ENCODE peak calls at places on chromosomes 11 and 22, in five cellular contexts. One of them, this sample, is unnamed.

GRCh38 chr22:46054091-46054877 is 77.3 kb upstream of the WNT7B start:
- DNase-seq in Calu3: peak
- DNase-seq in thoracic aorta: no peak
- DNase-seq in dorsolateral prefrontal cortex: peak
- DNase-seq in epithelial cell of esophagus: peak
- DNase-seq in this sample: peak

GRCh38 chr11:36371590-36371989 is 75.5 kb downstream of the PRR5L start:
- DNase-seq in thoracic aorta: no peak
- DNase-seq in dorsolateral prefrontal cortex: no peak
- DNase-seq in epithelial cell of esophagus: no peak
- DNase-seq in Calu3: no peak
- DNase-seq in this sample: no peak

GRCh38 chr11:117020287-117020686 is 77.9 kb downstream of the SIK3 start:
- DNase-seq in Calu3: no peak
- DNase-seq in epithelial cell of esophagus: no peak
- DNase-seq in thoracic aorta: no peak
- DNase-seq in dorsolateral prefrontal cortex: no peak
- DNase-seq in this sample: no peak

GRCh38 chr11:117385471-117385870 is 57.8 kb downstream of the CEP164 start:
- DNase-seq in thoracic aorta: no peak
- DNase-seq in dorsolateral prefrontal cortex: no peak
- DNase-seq in epithelial cell of esophagus: no peak
- DNase-seq in Calu3: no peak
- DNase-seq in this sample: no peak

GRCh38 chr11:12669930-12670329 is 4.3 kb upstream of the TEAD1 start:
- DNase-seq in dorsolateral prefrontal cortex: no peak
- DNase-seq in epithelial cell of esophagus: peak
- DNase-seq in thoracic aorta: no peak
- DNase-seq in Calu3: no peak
- DNase-seq in this sample: no peak

GRCh38 chr11:110896358-110896757 is 184.1 kb upstream of the ARHGAP20 start:
- DNase-seq in thoracic aorta: no peak
- DNase-seq in epithelial cell of esophagus: no peak
- DNase-seq in dorsolateral prefrontal cortex: no peak
- DNase-seq in Calu3: no peak
- DNase-seq in this sample: peak

GRCh38 chr11:76744186-76745058 is 38.7 kb upstream of the TSKU start:
- DNase-seq in thoracic aorta: no peak
- DNase-seq in dorsolateral prefrontal cortex: no peak
- DNase-seq in epithelial cell of esophagus: no peak
- DNase-seq in Calu3: no peak
- DNase-seq in this sample: no peak

GRCh38 chr11:98545544-98546175 is 475.1 kb upstream of the CNTN5 start:
- DNase-seq in thoracic aorta: no peak
- DNase-seq in dorsolateral prefrontal cortex: no peak
- DNase-seq in epithelial cell of esophagus: no peak
- DNase-seq in Calu3: no peak
- DNase-seq in this sample: no peak

GRCh38 chr11:94473177-94473799 is 20.4 kb downstream of the MRE11 start:
- DNase-seq in thoracic aorta: no peak
- DNase-seq in dorsolateral prefrontal cortex: no peak
- DNase-seq in epithelial cell of esophagus: no peak
- DNase-seq in Calu3: no peak
- DNase-seq in this sample: no peak

GRCh38 chr22:46072030-46072881 is 78.1 kb upstream of the PPARA start:
- DNase-seq in thoracic aorta: no peak
- DNase-seq in Calu3: peak
- DNase-seq in dorsolateral prefrontal cortex: no peak
- DNase-seq in epithelial cell of esophagus: peak
- DNase-seq in this sample: no peak

GRCh38 chr11:64536396-64536935 is 54.6 kb upstream of the SLC22A12 start:
- DNase-seq in epithelial cell of esophagus: no peak
- DNase-seq in Calu3: no peak
- DNase-seq in dorsolateral prefrontal cortex: no peak
- DNase-seq in thoracic aorta: no peak
- DNase-seq in this sample: no peak

GRCh38 chr11:129192150-129192549 is at the start of gene ARHGAP32:
- DNase-seq in epithelial cell of esophagus: peak
- DNase-seq in Calu3: peak
- DNase-seq in dorsolateral prefrontal cortex: no peak
- DNase-seq in thoracic aorta: no peak
- DNase-seq in this sample: no peak

GRCh38 chr11:2777871-2778629 is 78.3 kb upstream of the KCNQ1OT1 start:
- DNase-seq in Calu3: peak
- DNase-seq in epithelial cell of esophagus: no peak
- DNase-seq in thoracic aorta: no peak
- DNase-seq in dorsolateral prefrontal cortex: peak
- DNase-seq in this sample: no peak

GRCh38 chr22:42562684-42563083 is 8.9 kb downstream of the SERHL2 start:
- DNase-seq in dorsolateral prefrontal cortex: no peak
- DNase-seq in epithelial cell of esophagus: no peak
- DNase-seq in thoracic aorta: no peak
- DNase-seq in Calu3: no peak
- DNase-seq in this sample: no peak

GRCh38 chr22:26043031-26043430 is 126.2 kb upstream of the SEZ6L start:
- DNase-seq in thoracic aorta: no peak
- DNase-seq in Calu3: no peak
- DNase-seq in dorsolateral prefrontal cortex: no peak
- DNase-seq in epithelial cell of esophagus: no peak
- DNase-seq in this sample: no peak

GRCh38 chr11:2649848-2650247 is 49.9 kb downstream of the KCNQ1OT1 start:
- DNase-seq in dorsolateral prefrontal cortex: no peak
- DNase-seq in thoracic aorta: no peak
- DNase-seq in Calu3: no peak
- DNase-seq in epithelial cell of esophagus: no peak
- DNase-seq in this sample: no peak

GRCh38 chr22:20637740-20638139 is 130.3 kb downstream of the MED15 start:
- DNase-seq in Calu3: no peak
- DNase-seq in dorsolateral prefrontal cortex: no peak
- DNase-seq in epithelial cell of esophagus: no peak
- DNase-seq in thoracic aorta: no peak
- DNase-seq in this sample: no peak

GRCh38 chr11:112793416-112793815 is 167.8 kb upstream of the NCAM1 start:
- DNase-seq in dorsolateral prefrontal cortex: no peak
- DNase-seq in thoracic aorta: no peak
- DNase-seq in epithelial cell of esophagus: no peak
- DNase-seq in Calu3: no peak
- DNase-seq in this sample: no peak

GRCh38 chr11:65116370-65117205 is 913 bp downstream of the ZNHIT2 start:
- DNase-seq in dorsolateral prefrontal cortex: no peak
- DNase-seq in thoracic aorta: no peak
- DNase-seq in Calu3: peak
- DNase-seq in epithelial cell of esophagus: peak
- DNase-seq in this sample: no peak

GRCh38 chr11:120746836-120747609 is 235.5 kb downstream of the GRIK4 start:
- DNase-seq in dorsolateral prefrontal cortex: no peak
- DNase-seq in Calu3: no peak
- DNase-seq in epithelial cell of esophagus: peak
- DNase-seq in thoracic aorta: no peak
- DNase-seq in this sample: no peak

GRCh38 chr11:45843158-45843924 is 3.9 kb upstream of the CRY2 start:
- DNase-seq in dorsolateral prefrontal cortex: peak
- DNase-seq in epithelial cell of esophagus: peak
- DNase-seq in thoracic aorta: peak
- DNase-seq in Calu3: peak
- DNase-seq in this sample: peak

DNA sequence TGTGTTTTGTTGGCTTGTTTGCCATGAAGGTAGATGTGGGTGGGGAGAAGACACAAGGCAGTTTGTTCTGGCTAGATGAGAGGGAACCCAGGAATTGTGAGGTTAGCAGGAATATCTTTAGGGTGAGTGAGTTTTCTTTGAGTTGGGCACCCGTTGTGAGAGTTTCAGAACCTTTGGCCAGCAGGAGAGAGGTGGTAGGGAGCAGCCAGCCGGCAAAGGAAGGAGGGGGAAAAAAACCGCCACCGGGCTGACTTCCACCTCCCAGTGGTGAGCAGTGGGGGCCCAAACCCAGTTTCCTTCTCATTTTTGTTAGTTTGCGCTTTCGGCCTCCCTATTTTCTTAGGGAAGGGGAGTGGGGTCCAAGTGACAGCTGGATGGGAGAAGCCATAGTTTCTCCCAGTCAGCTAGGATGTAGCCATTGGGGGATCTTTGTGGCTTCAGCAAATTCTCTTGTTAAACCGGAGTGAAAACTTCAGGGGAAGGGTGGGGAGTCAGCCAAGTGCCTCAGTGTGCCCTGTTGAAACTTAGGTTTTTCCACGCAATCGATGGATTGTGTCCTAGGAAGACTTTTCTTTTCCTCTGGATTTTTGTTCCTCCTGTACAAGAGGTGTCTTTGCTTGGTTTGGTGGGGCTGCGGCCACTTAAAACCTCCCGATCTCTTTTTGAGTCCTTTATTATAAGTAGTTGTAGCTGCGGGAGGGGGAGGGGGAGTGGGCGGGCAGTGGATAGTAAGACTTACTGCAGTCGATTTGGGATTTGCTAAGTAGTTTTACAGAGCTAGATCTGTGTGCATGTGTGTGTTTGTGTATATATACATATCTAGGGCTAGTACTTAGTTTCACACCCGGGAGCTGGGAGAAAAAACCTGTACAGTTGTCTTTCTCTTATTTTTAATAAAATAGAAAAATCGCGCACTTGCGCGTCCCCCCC is 1.1 kb upstream of the GCAT start:
- DNase-seq in Calu3: no peak
- DNase-seq in dorsolateral prefrontal cortex: no peak
- DNase-seq in epithelial cell of esophagus: peak
- DNase-seq in thoracic aorta: no peak
- DNase-seq in this sample: no peak
- TF ChIP-seq CTCF in Calu3: no peak
- TF ChIP-seq CTCF in dorsolateral prefrontal cortex: no peak
- TF ChIP-seq CTCF in epithelial cell of esophagus: no peak
- TF ChIP-seq CTCF in thoracic aorta: no peak
- TF ChIP-seq CTCF in this sample: no peak

GRCh38 chr22:31707519-31707918 is 42.4 kb downstream of the PRR14L start:
- DNase-seq in thoracic aorta: no peak
- DNase-seq in epithelial cell of esophagus: no peak
- DNase-seq in dorsolateral prefrontal cortex: no peak
- DNase-seq in Calu3: no peak
- DNase-seq in this sample: no peak
- TF ChIP-seq CTCF in thoracic aorta: no peak
- TF ChIP-seq CTCF in epithelial cell of esophagus: no peak
- TF ChIP-seq CTCF in dorsolateral prefrontal cortex: no peak
- TF ChIP-seq CTCF in Calu3: no peak
- TF ChIP-seq CTCF in this sample: no peak

GRCh38 chr22:29014773-29015172 is 46.9 kb downstream of the C22orf31 start:
- DNase-seq in epithelial cell of esophagus: no peak
- DNase-seq in Calu3: no peak
- DNase-seq in dorsolateral prefrontal cortex: no peak
- DNase-seq in thoracic aorta: no peak
- DNase-seq in this sample: no peak
- TF ChIP-seq CTCF in epithelial cell of esophagus: no peak
- TF ChIP-seq CTCF in Calu3: no peak
- TF ChIP-seq CTCF in dorsolateral prefrontal cortex: no peak
- TF ChIP-seq CTCF in thoracic aorta: no peak
- TF ChIP-seq CTCF in this sample: no peak

DNA sequence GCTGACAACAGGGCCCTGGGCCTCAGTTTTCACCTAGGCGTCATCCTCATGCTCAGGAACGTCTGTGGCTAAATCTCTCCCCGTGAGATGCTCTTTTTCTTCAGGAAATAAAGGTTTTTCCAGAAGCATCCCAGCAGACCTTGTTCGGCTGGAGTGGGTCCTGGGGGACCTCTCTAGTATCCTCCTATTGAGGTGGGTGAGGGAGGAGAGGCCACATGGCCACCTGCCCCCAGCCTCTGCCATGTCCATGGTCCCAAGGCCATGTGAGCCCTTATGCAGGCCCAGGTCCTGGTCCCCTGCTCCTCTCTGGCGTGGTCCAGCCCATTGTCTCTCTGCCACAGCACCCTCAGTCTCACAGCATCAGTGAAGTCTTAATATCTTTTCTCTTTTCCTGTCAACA is 22.0 kb downstream of the ALG12 start:
- DNase-seq in dorsolateral prefrontal cortex: no peak
- DNase-seq in epithelial cell of esophagus: no peak
- DNase-seq in Calu3: no peak
- DNase-seq in thoracic aorta: no peak
- DNase-seq in this sample: no peak
- TF ChIP-seq CTCF in dorsolateral prefrontal cortex: no peak
- TF ChIP-seq CTCF in epithelial cell of esophagus: no peak
- TF ChIP-seq CTCF in Calu3: no peak
- TF ChIP-seq CTCF in thoracic aorta: no peak
- TF ChIP-seq CTCF in this sample: no peak

GRCh38 chr22:37765498-37765897 is 42.2 kb upstream of the GCAT start:
- DNase-seq in epithelial cell of esophagus: no peak
- DNase-seq in dorsolateral prefrontal cortex: peak
- DNase-seq in thoracic aorta: no peak
- DNase-seq in Calu3: no peak
- DNase-seq in this sample: no peak

GRCh38 chr22:37771081-37771480 is 36.7 kb upstream of the GCAT start:
- DNase-seq in Calu3: no peak
- DNase-seq in epithelial cell of esophagus: peak
- DNase-seq in dorsolateral prefrontal cortex: no peak
- DNase-seq in thoracic aorta: no peak
- DNase-seq in this sample: no peak

GRCh38 chr22:37769056-37769455 is 38.7 kb upstream of the GCAT start:
- DNase-seq in epithelial cell of esophagus: no peak
- DNase-seq in Calu3: no peak
- DNase-seq in thoracic aorta: no peak
- DNase-seq in dorsolateral prefrontal cortex: no peak
- DNase-seq in this sample: no peak

GRCh38 chr22:37765953-37766566 is 41.7 kb upstream of the GCAT start:
- DNase-seq in dorsolateral prefrontal cortex: no peak
- DNase-seq in Calu3: no peak
- DNase-seq in epithelial cell of esophagus: no peak
- DNase-seq in thoracic aorta: no peak
- DNase-seq in this sample: no peak

DNA sequence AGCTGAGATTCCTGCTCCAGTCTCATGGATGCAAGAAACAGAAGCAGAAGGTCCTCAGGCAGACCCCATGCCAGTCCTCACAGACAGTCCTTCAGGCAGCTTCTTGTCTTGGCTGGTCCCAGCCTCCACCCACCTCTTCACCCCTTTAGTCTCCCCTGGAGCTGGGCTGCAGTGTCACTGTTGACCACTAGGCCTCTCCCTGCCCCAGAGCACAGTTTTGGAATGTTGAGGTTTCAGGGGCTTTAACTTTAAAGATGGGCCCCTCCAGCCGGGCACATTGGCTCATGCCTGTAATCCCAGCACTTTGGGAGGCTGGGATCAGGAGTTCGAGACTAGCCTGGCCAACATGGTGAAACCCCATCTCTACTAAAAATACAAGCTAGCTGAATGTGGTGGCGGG is 39.5 kb upstream of the GCAT start:
- DNase-seq in dorsolateral prefrontal cortex: no peak
- DNase-seq in epithelial cell of esophagus: no peak
- DNase-seq in thoracic aorta: no peak
- DNase-seq in Calu3: no peak
- DNase-seq in this sample: no peak
- TF ChIP-seq CTCF in dorsolateral prefrontal cortex: no peak
- TF ChIP-seq CTCF in epithelial cell of esophagus: peak
- TF ChIP-seq CTCF in thoracic aorta: no peak
- TF ChIP-seq CTCF in Calu3: peak
- TF ChIP-seq CTCF in this sample: peak

This sample was measured in AG09319.